ENCODE peak calls at places on chromosome 10, in four cellular contexts. V, H, W and Y are unnamed samples.

GRCh38 chr10:6200588-6201510 is 1.9 kb upstream of the PFKFB3 start:
- DNase-seq in V (peak; percentile 45), H (peak; percentile 55), W (no peak), Y (no peak)

GRCh38 chr10:113897693-113898618 is 43.5 kb downstream of the NHLRC2 start:
- DNase-seq in V (no peak), H (no peak), W (no peak), Y (no peak)

GRCh38 chr10:102729090-102730026 is 14.4 kb upstream of the WBP1L start:
- DNase-seq in V (peak; percentile 88), H (peak; percentile 87), W (peak; percentile 82), Y (peak; percentile 94)

GRCh38 chr10:90787376-90787775 is 70.5 kb downstream of the HTR7 start:
- DNase-seq in V (no peak), H (no peak), W (no peak), Y (no peak)

GRCh38 chr10:46543379-46544014 is 13.0 kb downstream of the GPRIN2 start:
- DNase-seq in V (peak; percentile 8), H (no peak), W (peak; percentile 11), Y (peak; percentile 60)

GRCh38 chr10:96053985-96054384 is 10.6 kb downstream of the CCNJ start:
- DNase-seq in V (no peak), H (no peak), W (no peak), Y (no peak)

GRCh38 chr10:28375399-28376354 is 72.8 kb upstream of the MPP7 start:
- DNase-seq in V (peak; percentile 34), H (no peak), W (no peak), Y (no peak)

GRCh38 chr10:114821915-114822770 is 563 bp downstream of the FHIP2A start:
- DNase-seq in V (peak; percentile 25), H (peak; percentile 34), W (no peak), Y (peak; percentile 78)

GRCh38 chr10:14397069-14397468 is 66.3 kb upstream of the FRMD4A start:
- DNase-seq in V (no peak), H (peak; percentile 67), W (peak; percentile 30), Y (peak; percentile 81)

GRCh38 chr10:82827901-82828300 is 952.9 kb downstream of the NRG3 start:
- DNase-seq in V (no peak), H (no peak), W (no peak), Y (no peak)

GRCh38 chr10:51063659-51064535 is 10.4 kb upstream of the PRKG1 start:
- DNase-seq in V (no peak), H (no peak), W (no peak), Y (no peak)

DNA sequence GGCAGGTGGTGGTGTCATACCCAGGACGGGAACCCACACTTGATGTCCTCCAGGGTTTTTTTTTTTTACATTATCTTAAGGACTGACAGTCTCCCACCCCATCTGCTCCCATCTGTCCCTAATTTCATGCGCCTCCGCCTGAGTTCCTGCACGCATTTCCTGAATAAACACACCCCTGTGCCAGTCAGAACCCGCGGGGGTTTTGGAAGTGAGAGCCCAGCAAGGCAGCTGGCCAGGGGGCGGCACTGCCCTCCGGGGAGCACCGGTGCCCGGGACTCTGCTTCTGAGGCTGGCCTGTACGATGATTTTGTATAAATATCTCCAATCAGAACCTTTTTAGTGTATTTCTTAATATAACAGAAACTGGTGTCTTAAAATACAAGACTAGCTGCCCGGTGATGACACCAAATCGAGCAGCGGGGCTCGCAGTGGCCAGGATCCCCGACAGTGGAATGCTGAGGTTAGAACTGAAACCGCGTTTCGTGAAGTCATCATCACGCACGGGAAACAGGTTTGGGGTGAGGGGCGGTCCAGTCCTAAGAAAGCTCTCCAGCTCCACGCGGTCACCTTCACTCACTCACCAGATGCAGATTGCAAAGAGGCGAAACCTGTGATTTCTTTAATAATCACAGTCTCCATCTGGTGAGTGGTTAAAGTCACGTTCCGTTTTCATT is 19.8 kb downstream of the BNIP3 start:
- DNase-seq in V (no peak), H (no peak), W (no peak), Y (no peak)
- H3K4me3 ChIP-seq in V (no peak overlapping the region), H (no peak overlapping the region), W (no peak overlapping the region), Y (peak overlapping the region; percentile 8)

GRCh38 chr10:132511692-132512442 is 25.7 kb upstream of the INPP5A start:
- DNase-seq in V (peak; percentile 7), H (no peak), W (no peak), Y (peak; percentile 59)
- TF ChIP-seq EP300 in V (peak; percentile 75), H (no peak), W (no peak), Y (no peak)

GRCh38 chr10:12200850-12201249 is 4.9 kb downstream of the CDC123 start:
- DNase-seq in V (no peak), H (no peak), W (no peak), Y (no peak)

GRCh38 chr10:12196531-12197211 is 683 bp downstream of the CDC123 start:
- DNase-seq in V (no peak), H (no peak), W (no peak), Y (no peak)

GRCh38 chr10:12195281-12195602 is 449 bp downstream of the NUDT5 start:
- DNase-seq in V (no peak), H (no peak), W (no peak), Y (no peak)

GRCh38 chr10:12195603-12196506 is at the start of the genes CDC123 and NUDT5:
- DNase-seq in V (peak; percentile 89), H (peak; percentile 80), W (peak; percentile 58), Y (peak; percentile 91)

GRCh38 chr10:12198156-12198555 is 2.2 kb downstream of the CDC123 start:
- DNase-seq in V (no peak), H (no peak), W (no peak), Y (no peak)
- H3K27ac ChIP-seq in V (no peak overlapping the region), H (no peak overlapping the region), W (no peak overlapping the region), Y (no peak overlapping the region)

GRCh38 chr10:71253981-71254818 is 41.8 kb downstream of the UNC5B start:
- DNase-seq in V (no peak), H (no peak), W (no peak), Y (no peak)

GRCh38 chr10:71256661-71257030 is 44.3 kb downstream of the UNC5B start:
- DNase-seq in V (no peak), H (no peak), W (no peak), Y (no peak)

GRCh38 chr10:71254834-71255539 is 42.6 kb downstream of the UNC5B start:
- DNase-seq in V (no peak), H (no peak), W (no peak), Y (no peak)

GRCh38 chr10:71255817-71256660 is 43.7 kb downstream of the UNC5B start:
- DNase-seq in V (peak; percentile 92), H (no peak), W (no peak), Y (no peak)

DNA sequence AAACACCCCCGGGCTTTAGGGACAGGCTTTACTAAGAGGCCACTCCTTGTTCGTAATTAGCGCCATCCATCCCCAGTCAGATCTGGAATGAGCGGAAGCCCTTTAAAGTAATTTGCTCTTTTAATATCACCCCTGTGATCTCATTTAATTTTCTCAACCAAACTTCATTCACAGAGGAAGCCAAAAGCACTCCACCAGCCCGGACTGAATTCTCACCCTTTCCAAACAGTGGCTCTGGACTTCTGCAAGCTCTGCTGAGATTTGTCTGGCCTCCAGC is 43.1 kb downstream of the UNC5B start:
- DNase-seq in V (no peak), H (no peak), W (no peak), Y (no peak)
- H3K4me3 ChIP-seq in V (no peak overlapping the region), H (no peak overlapping the region), W (no peak overlapping the region), Y (no peak overlapping the region)

GRCh38 chr10:45278860-45279498 is 36.4 kb downstream of the OR13A1 start:
- DNase-seq in V (no peak), H (no peak), W (no peak), Y (no peak)
- TF ChIP-seq EP300 in V (no peak), H (no peak), W (no peak), Y (no peak)

GRCh38 chr10:61835909-61836232 is 65.6 kb upstream of the ARID5B start:
- DNase-seq in V (no peak), H (no peak), W (no peak), Y (no peak)
- H3K27ac ChIP-seq in V (peak overlapping the region; percentile 76), H (no peak overlapping the region), W (peak overlapping the region; percentile 66), Y (peak overlapping the region; percentile 73)

GRCh38 chr10:124650263-124650662 is 93.9 kb downstream of the FAM53B start:
- DNase-seq in V (no peak), H (no peak), W (no peak), Y (no peak)
- H3K4me3 ChIP-seq in V (no peak overlapping the region), H (no peak overlapping the region), W (no peak overlapping the region), Y (no peak overlapping the region)

GRCh38 chr10:17432738-17433137 is 21.7 kb downstream of the ST8SIA6 start:
- DNase-seq in V (no peak), H (no peak), W (no peak), Y (no peak)

GRCh38 chr10:17438583-17438982 is 15.8 kb downstream of the ST8SIA6 start:
- DNase-seq in V (no peak), H (no peak), W (no peak), Y (no peak)

GRCh38 chr10:17439552-17439951 is 14.8 kb downstream of the ST8SIA6 start:
- DNase-seq in V (no peak), H (no peak), W (no peak), Y (no peak)

GRCh38 chr10:17435187-17435586 is 19.2 kb downstream of the ST8SIA6 start:
- DNase-seq in V (no peak), H (no peak), W (no peak), Y (no peak)

GRCh38 chr10:17435898-17436297 is 18.5 kb downstream of the ST8SIA6 start:
- DNase-seq in V (no peak), H (no peak), W (no peak), Y (no peak)
- TF ChIP-seq EP300 in V (no peak), H (no peak), W (no peak), Y (no peak)

GRCh38 chr10:119242191-119242590 is 34.8 kb downstream of the GRK5 start:
- DNase-seq in V (no peak), H (no peak), W (no peak), Y (no peak)

GRCh38 chr10:119237722-119238436 is 30.5 kb downstream of the GRK5 start:
- DNase-seq in V (no peak), H (no peak), W (no peak), Y (no peak)

GRCh38 chr10:119235381-119235780 is 28.0 kb downstream of the GRK5 start:
- DNase-seq in V (no peak), H (peak; percentile 57), W (no peak), Y (no peak)

GRCh38 chr10:119241066-119241465 is 33.7 kb downstream of the GRK5 start:
- DNase-seq in V (no peak), H (no peak), W (no peak), Y (no peak)

GRCh38 chr10:119238577-119238976 is 31.2 kb downstream of the GRK5 start:
- DNase-seq in V (no peak), H (no peak), W (no peak), Y (no peak)
- H3K27ac ChIP-seq in V (peak overlapping the region; percentile 42), H (no peak overlapping the region), W (peak overlapping the region; percentile 60), Y (no peak overlapping the region)

GRCh38 chr10:62052276-62052675 is 150.8 kb downstream of the ARID5B start:
- DNase-seq in V (no peak), H (no peak), W (no peak), Y (no peak)

GRCh38 chr10:62048919-62049636 is 147.6 kb downstream of the ARID5B start:
- DNase-seq in V (peak; percentile 79), H (peak; percentile 89), W (peak; percentile 85), Y (peak; percentile 95)

GRCh38 chr10:62049815-62050626 is 148.5 kb downstream of the ARID5B start:
- DNase-seq in V (no peak), H (no peak), W (no peak), Y (no peak)

GRCh38 chr10:62050941-62051433 is 149.5 kb downstream of the ARID5B start:
- DNase-seq in V (peak; percentile 50), H (no peak), W (no peak), Y (peak; percentile 83)

DNA sequence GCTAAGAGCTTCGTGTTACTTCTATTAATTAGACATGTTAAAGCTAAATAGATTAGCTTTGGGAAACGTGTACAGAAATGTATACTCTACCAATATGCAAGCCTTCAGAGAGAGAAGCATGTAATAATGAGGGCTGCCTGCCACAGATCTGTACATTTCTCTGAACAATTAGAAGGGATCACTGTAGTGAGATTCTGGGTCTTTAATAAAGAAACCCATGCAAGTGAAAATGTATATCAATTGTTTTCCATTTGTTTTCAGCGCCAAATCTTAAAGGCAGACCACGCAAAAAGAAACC is 149.1 kb downstream of the ARID5B start:
- DNase-seq in V (no peak), H (no peak), W (no peak), Y (no peak)
- H3K4me3 ChIP-seq in V (peak overlapping the region; percentile 30), H (peak overlapping the region; percentile 76), W (peak overlapping the region; percentile 50), Y (peak overlapping the region; percentile 68)